ENCODE peak calls at places on chromosomes 1 and 21, in nine cellular contexts. L is SK-N-SH, G is esophagus muscularis mucosa, D is A549, J is omental fat pad, I is suprapubic skin, Z is fibroblast of pulmonary artery, Y is B cell, R is Calu3. T is an unnamed sample.

GRCh38 chr1:91549041-91549735 is 48.5 kb downstream of the CDC7 start:
- DNase-seq in L (no peak), G (peak; percentile 86), D (no peak), J (no peak), I (no peak), Z (no peak), Y (no peak), R (no peak), T (no peak)

GRCh38 chr1:27447399-27447798 is 42.6 kb downstream of the WASF2 start:
- DNase-seq in L (no peak), G (no peak), D (no peak), J (no peak), I (no peak), Z (no peak), Y (no peak), R (no peak), T (no peak)

GRCh38 chr21:44932366-44933181 is 7.3 kb upstream of the SLX9 start:
- DNase-seq in L (peak; percentile 86), G (no peak), D (no peak), J (no peak), I (no peak), Z (no peak), Y (peak; percentile 72), R (peak; percentile 55), T (peak; percentile 88)

GRCh38 chr1:207284209-207284892 is 37.1 kb upstream of the CD55 start:
- DNase-seq in L (no peak), G (no peak), D (no peak), J (no peak), I (no peak), Z (no peak), Y (no peak), R (peak; percentile 13), T (no peak)

GRCh38 chr1:246786606-246787238 is 62.5 kb downstream of the SCCPDH start:
- DNase-seq in L (no peak), G (no peak), D (no peak), J (no peak), I (no peak), Z (no peak), Y (no peak), R (no peak), T (no peak)

GRCh38 chr1:170351368-170351946 is 180.5 kb upstream of the GORAB start:
- DNase-seq in L (no peak), G (no peak), D (no peak), J (no peak), I (no peak), Z (no peak), Y (no peak), R (no peak), T (no peak)

GRCh38 chr1:212158912-212159796 is 123.6 kb downstream of the DTL start:
- DNase-seq in L (no peak), G (no peak), D (no peak), J (no peak), I (no peak), Z (no peak), Y (no peak), R (no peak), T (peak; percentile 66)

GRCh38 chr21:28671549-28672195 is 321.0 kb downstream of the LTN1 start:
- DNase-seq in L (no peak), G (no peak), D (no peak), J (no peak), I (no peak), Z (no peak), Y (no peak), R (no peak), T (no peak)

GRCh38 chr21:45981641-45982255 is at the start of gene COL6A1:
- DNase-seq in L (peak; percentile 96), G (no peak), D (no peak), J (no peak), I (peak; percentile 83), Z (no peak), Y (no peak), R (peak; percentile 44), T (peak; percentile 76)

GRCh38 chr1:58735591-58735990 is 35.7 kb upstream of the MYSM1 start:
- DNase-seq in L (no peak), G (no peak), D (no peak), J (no peak), I (no peak), Z (no peak), Y (no peak), R (no peak), T (no peak)

GRCh38 chr1:219480011-219480410 is 132.9 kb downstream of the ZC3H11B start:
- DNase-seq in L (no peak), G (no peak), D (no peak), J (no peak), I (no peak), Z (no peak), Y (no peak), R (no peak), T (no peak)

GRCh38 chr1:59393211-59394180 is 96.6 kb downstream of the FGGY start:
- DNase-seq in L (no peak), G (peak; percentile 94), D (no peak), J (no peak), I (peak; percentile 79), Z (peak; percentile 90), Y (no peak), R (no peak), T (no peak)

GRCh38 chr1:74733616-74734484 is 898 bp downstream of the TYW3 start:
- DNase-seq in L (peak; percentile 60), G (no peak), D (peak; percentile 73), J (no peak), I (no peak), Z (peak; percentile 81), Y (peak; percentile 41), R (peak; percentile 58), T (peak; percentile 49)

GRCh38 chr21:41374867-41375533 is 13.2 kb downstream of the MX2 start:
- DNase-seq in L (no peak), G (no peak), D (no peak), J (no peak), I (no peak), Z (no peak), Y (no peak), R (no peak), T (no peak)

GRCh38 chr1:226733876-226734414 is 5.1 kb downstream of the ITPKB start:
- DNase-seq in L (no peak), G (no peak), D (no peak), J (no peak), I (no peak), Z (no peak), Y (peak; percentile 58), R (no peak), T (no peak)

GRCh38 chr1:71667224-71667623 is 586.4 kb upstream of the ZRANB2 start:
- DNase-seq in L (no peak), G (no peak), D (no peak), J (no peak), I (no peak), Z (peak; percentile 15), Y (no peak), R (no peak), T (no peak)

GRCh38 chr1:145978477-145978859 is 14.0 kb downstream of the POLR3GL start:
- DNase-seq in L (no peak), G (no peak), D (no peak), J (no peak), I (no peak), Z (no peak), Y (no peak), R (no peak), T (no peak)

DNA sequence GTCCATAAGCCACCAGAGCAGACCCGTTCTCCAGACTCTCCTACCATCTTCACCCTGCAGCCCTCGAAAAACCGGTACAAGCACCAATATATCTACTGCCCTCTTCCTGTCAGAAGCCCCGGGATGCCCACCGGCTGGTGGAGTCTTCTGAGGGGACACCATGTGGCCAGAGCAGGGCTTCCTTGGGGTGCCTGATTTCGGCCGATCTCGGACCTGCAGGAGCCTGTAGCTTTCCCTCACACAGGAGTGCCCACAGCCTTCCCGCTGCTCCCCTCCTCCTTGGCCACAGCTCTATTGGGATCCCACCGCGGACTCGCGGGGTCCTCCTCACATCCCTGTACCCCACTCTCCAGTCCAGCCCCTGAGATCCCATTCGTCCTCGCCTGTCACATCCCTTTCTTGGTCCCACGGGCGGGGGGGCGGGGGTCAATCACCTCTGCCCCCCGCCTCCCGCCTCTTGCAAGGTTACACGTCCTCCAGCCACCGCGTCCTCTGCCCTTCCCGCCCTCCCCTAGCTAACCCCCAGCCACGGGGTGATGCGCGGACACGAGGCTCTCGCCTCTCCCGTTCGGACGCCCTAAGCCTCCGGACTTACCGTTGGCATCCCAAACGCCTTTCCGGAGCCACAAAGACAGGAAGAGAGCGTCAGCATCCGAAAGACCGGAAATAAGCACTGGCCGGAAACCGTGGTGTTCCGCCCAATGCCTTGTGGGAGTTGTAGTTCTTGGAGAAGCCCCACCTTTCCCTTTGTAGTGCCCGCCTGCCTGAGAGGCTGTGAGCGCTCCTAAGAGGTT is at the start of gene SSR2:
- DNase-seq in L (peak; percentile 89), G (peak; percentile 97), D (peak; percentile 90), J (peak; percentile 65), I (peak; percentile 92), Z (peak; percentile 94), Y (peak; percentile 90), R (peak; percentile 89), T (peak; percentile 95)
- TF ChIP-seq CTCF in L (peak; percentile 7), G (no peak), D (no peak), J (no peak), I (no peak), Z (no peak), Y (no peak), R (no peak), T (no peak)

GRCh38 chr1:158506369-158506987 is 34.5 kb downstream of the OR10R2 start:
- DNase-seq in L (peak; percentile 1), G (no peak), D (peak; percentile 7), J (peak; percentile 33), I (no peak), Z (peak; percentile 60), Y (peak; percentile 46), R (peak; percentile 66), T (peak; percentile 11)
- TF ChIP-seq CTCF in L (peak; percentile 52), G (peak; percentile 22), D (no peak), J (no peak), I (no peak), Z (peak; percentile 66), Y (peak; percentile 58), R (peak; percentile 50), T (peak; percentile 76)

DNA sequence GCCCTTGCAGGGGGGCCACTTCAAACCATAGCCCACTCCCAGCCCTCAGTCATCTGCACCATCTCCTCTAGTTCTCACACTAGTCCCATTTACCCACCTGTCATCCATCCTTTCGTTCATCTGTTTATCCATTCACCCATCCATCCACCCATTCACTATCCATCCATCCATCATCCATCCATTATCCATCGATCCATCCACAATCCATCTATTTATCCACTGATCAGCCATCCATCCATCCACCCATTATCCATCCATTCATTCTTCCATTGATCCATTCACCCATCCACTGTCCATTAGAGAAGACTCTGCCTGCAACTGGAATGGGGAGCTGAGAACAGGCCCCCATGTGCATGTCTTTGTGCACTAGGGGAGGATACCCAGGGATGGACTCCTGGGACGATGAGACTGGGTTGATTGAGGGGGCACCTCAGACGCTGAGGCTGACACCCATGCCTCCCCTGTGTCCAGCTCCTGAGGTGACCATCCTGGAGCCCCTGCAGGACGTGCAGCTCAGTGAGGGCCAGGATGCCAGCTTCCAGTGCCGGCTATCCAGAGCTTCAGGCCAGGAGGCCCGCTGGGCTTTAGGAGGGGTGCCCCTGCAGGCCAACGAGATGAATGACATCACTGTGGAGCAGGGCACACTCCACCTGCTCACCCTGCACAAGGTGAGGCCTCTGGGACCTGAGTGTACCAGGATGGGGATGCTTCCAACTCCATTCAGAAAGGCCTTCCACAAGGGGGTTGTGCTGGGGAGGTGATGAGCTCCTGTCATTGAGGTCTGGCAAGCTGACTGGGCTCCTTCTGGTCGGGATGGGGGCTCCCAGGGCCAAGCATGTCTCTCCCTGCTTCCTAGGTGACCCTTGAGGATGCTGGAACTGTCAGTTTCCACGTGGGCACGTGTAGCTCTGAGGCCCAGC is 97.7 kb downstream of the TRIM11 start:
- DNase-seq in L (peak; percentile 49), G (no peak), D (peak; percentile 13), J (no peak), I (no peak), Z (no peak), Y (no peak), R (no peak), T (no peak)
- TF ChIP-seq CTCF in L (no peak), G (no peak), D (no peak), J (no peak), I (no peak), Z (no peak), Y (no peak), R (peak; percentile 15), T (no peak)

GRCh38 chr1:223244366-223245103 is 101.5 kb upstream of the TLR5 start:
- DNase-seq in L (peak; percentile 37), G (no peak), D (no peak), J (no peak), I (no peak), Z (peak; percentile 19), Y (no peak), R (peak; percentile 43), T (peak; percentile 25)
- TF ChIP-seq CTCF in L (peak; percentile 45), G (peak; percentile 23), D (peak; percentile 19), J (no peak), I (no peak), Z (peak; percentile 5), Y (no peak), R (no peak), T (no peak)